ENCODE peak calls at places on chromosomes 6 and 20, in eight cellular contexts. J is stomach, V is right lobe of liver, B is IMR-90, X is prostate gland, D is Peyer's patch, F is uterus, Q is esophagus squamous epithelium. W is an unnamed sample.

GRCh38 chr20:25048519-25048952 is 9.4 kb downstream of the ACSS1 start:
- DNase-seq in Q (no peak), F (peak; percentile 9), B (no peak), V (peak; percentile 72), D (peak; percentile 45), J (peak; percentile 78), X (no peak), W (peak; percentile 29)

GRCh38 chr6:40427196-40427595 is 160.0 kb downstream of the LRFN2 start:
- DNase-seq in J (peak; percentile 37), D (no peak), Q (no peak), F (no peak), V (no peak), B (no peak), X (peak; percentile 31), W (peak; percentile 39)

GRCh38 chr6:119658917-119659316 is 309.4 kb upstream of the MAN1A1 start:
- DNase-seq in D (no peak), F (no peak), B (no peak), J (no peak), V (no peak), Q (no peak), X (no peak), W (no peak)

GRCh38 chr20:39789411-39789810 is 827.3 kb downstream of the DHX35 start:
- DNase-seq in V (no peak), J (no peak), B (no peak), Q (no peak), D (no peak), X (no peak), F (no peak), W (no peak)

GRCh38 chr20:63735859-63736718 is at the start of gene LIME1:
- DNase-seq in F (peak; percentile 25), D (peak; percentile 77), B (no peak), X (no peak), J (peak; percentile 71), Q (no peak), V (peak; percentile 94), W (no peak)

GRCh38 chr6:26543953-26544352 is 5.8 kb downstream of the HMGN4 start:
- DNase-seq in V (no peak), Q (no peak), D (no peak), B (peak; percentile 26), F (no peak), J (no peak), X (no peak), W (no peak)

GRCh38 chr6:16391451-16391912 is 153.1 kb downstream of the GMPR start:
- DNase-seq in V (no peak), D (no peak), B (peak; percentile 68), F (no peak), J (no peak), Q (no peak), X (no peak), W (no peak)

GRCh38 chr6:127786109-127786508 is 114.7 kb downstream of the THEMIS start:
- DNase-seq in D (no peak), B (peak; percentile 22), X (no peak), Q (no peak), V (no peak), F (no peak), J (no peak), W (no peak)

GRCh38 chr20:8853805-8854338 is 215.0 kb upstream of the PLCB4 start:
- DNase-seq in V (no peak), F (peak; percentile 25), D (no peak), X (peak; percentile 43), Q (no peak), J (no peak), B (peak; percentile 84), W (peak; percentile 7)

GRCh38 chr6:125918681-125919566 is 37.6 kb upstream of the HINT3 start:
- DNase-seq in F (peak; percentile 51), X (peak; percentile 67), Q (no peak), J (peak; percentile 52), V (no peak), D (no peak), B (peak; percentile 90), W (peak; percentile 47)

GRCh38 chr20:32062776-32063170 is 10.7 kb downstream of the HCK start:
- DNase-seq in D (no peak), F (no peak), V (peak; percentile 80), J (peak; percentile 45), B (no peak), X (no peak), Q (no peak), W (no peak)

GRCh38 chr6:12749531-12750379 is 33.2 kb downstream of the PHACTR1 start:
- DNase-seq in Q (no peak), V (no peak), B (no peak), X (no peak), D (no peak), F (no peak), J (no peak), W (no peak)

GRCh38 chr20:59157064-59157463 is 6.6 kb upstream of the ZNF831 start:
- DNase-seq in D (no peak), V (no peak), X (no peak), F (no peak), J (no peak), Q (no peak), B (no peak), W (no peak)

GRCh38 chr20:59159822-59160740 is 3.5 kb upstream of the ZNF831 start:
- DNase-seq in J (no peak), Q (no peak), D (no peak), V (no peak), F (no peak), X (no peak), B (no peak), W (no peak)

GRCh38 chr20:59157961-59158541 is 5.6 kb upstream of the ZNF831 start:
- DNase-seq in F (no peak), Q (no peak), X (no peak), B (no peak), D (no peak), J (no peak), V (no peak), W (no peak)

GRCh38 chr20:59159091-59159821 is 4.4 kb upstream of the ZNF831 start:
- DNase-seq in F (no peak), Q (no peak), J (no peak), D (no peak), B (no peak), X (no peak), V (no peak), W (no peak)

GRCh38 chr20:59158673-59159072 is 4.9 kb upstream of the ZNF831 start:
- DNase-seq in V (no peak), Q (no peak), B (no peak), D (no peak), F (no peak), J (no peak), X (no peak), W (no peak)
- TF ChIP-seq CTCF in V (no peak), Q (no peak), B (no peak), D (no peak), F (no peak), J (no peak), X (no peak), W (no peak)

GRCh38 chr6:143536866-143537691 is 25.6 kb upstream of the FUCA2 start:
- DNase-seq in B (peak; percentile 63), D (peak; percentile 89), V (peak; percentile 77), J (peak; percentile 68), Q (no peak), X (peak; percentile 37), F (peak; percentile 23), W (peak; percentile 68)
- TF ChIP-seq POLR2A in B (no peak), D (peak; percentile 28), V (no peak), J (no peak), Q (no peak), X (no peak), F (no peak), W (no peak)

GRCh38 chr6:146422789-146423188 is 120.8 kb upstream of the RAB32 start:
- DNase-seq in F (no peak), Q (no peak), X (no peak), V (no peak), B (no peak), D (no peak), J (no peak), W (no peak)
- H3K27ac ChIP-seq in F (no peak overlapping the region), Q (no peak overlapping the region), X (no peak overlapping the region), V (no peak overlapping the region), B (no peak overlapping the region), D (no peak overlapping the region), J (no peak overlapping the region), W (no peak overlapping the region)

DNA sequence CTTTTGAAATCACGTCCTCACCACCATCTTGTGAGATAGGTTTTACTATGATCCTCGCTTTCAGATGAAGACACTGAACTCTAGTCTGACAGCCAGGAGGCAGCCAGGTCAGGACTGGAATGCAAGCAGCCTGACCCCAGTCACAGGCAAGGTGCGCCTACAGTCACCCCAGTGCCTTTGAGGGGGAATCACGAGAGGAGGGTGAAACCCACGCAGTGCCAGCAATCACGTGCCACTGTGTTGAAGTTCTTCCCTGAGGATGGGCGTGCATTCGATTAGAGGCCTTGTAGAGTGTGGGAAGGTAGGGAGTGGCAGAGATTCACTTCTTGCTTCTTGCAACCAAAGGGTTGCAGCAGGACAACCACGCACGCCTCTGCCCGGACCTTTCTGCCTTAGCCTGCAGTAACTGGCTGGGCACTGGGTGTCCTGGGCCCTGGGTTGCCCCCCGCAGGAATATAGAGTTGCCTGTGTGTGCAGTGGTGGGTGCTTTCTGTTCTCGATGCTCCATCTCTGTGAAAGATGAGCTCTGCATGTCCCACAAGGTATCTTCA is 33.7 kb upstream of the IRF4 start:
- DNase-seq in B (no peak), D (no peak), J (no peak), F (no peak), X (no peak), V (peak; percentile 51), Q (no peak), W (no peak)
- TF ChIP-seq CTCF in B (no peak), D (no peak), J (no peak), F (no peak), X (no peak), V (no peak), Q (no peak), W (no peak)